ENCODE peak calls at places on chromosomes 2 and 18, in four cellular contexts. D is AG09309, M is fibroblast of mammary gland, B is tibial nerve. N is an unnamed sample.

GRCh38 chr2:173806761-173807160 is 158.4 kb downstream of the SP3 start:
- DNase-seq in M (peak; percentile 4), D (no peak), B (no peak), N (no peak)

GRCh38 chr2:112692496-112692911 is 28.3 kb upstream of the NT5DC4 start:
- DNase-seq in M (peak; percentile 97), D (peak; percentile 75), B (peak; percentile 16), N (no peak)

GRCh38 chr18:47149457-47150028 is 757 bp downstream of the HDHD2 start:
- DNase-seq in B (no peak), D (no peak), M (peak; percentile 7), N (no peak)

GRCh38 chr18:10514621-10515020 is 11.2 kb upstream of the NAPG start:
- DNase-seq in M (peak; percentile 15), D (no peak), B (no peak), N (no peak)

GRCh38 chr2:88826399-88826798 is 134.9 kb downstream of the RPIA start:
- DNase-seq in D (no peak), M (peak; percentile 32), B (no peak), N (no peak)

GRCh38 chr2:190984595-190984994 is 29.4 kb downstream of the STAT1 start:
- DNase-seq in M (peak; percentile 63), D (peak; percentile 41), B (no peak), N (no peak)

GRCh38 chr2:112690853-112691390 is 29.9 kb upstream of the NT5DC4 start:
- DNase-seq in D (no peak), B (peak; percentile 46), M (peak; percentile 85), N (no peak)

GRCh38 chr2:1572638-1573037 is 159.4 kb downstream of the TPO start:
- DNase-seq in B (peak; percentile 57), M (peak; percentile 92), D (peak; percentile 46), N (no peak)

GRCh38 chr18:46461993-46462392 is 195.0 kb downstream of the LOXHD1 start:
- DNase-seq in M (no peak), B (no peak), D (no peak), N (no peak)

GRCh38 chr2:233840520-233840919 is 13.8 kb downstream of the HJURP start:
- DNase-seq in D (no peak), M (no peak), B (no peak), N (no peak)

GRCh38 chr2:240151477-240152031 is 11.1 kb upstream of the OTOS start:
- DNase-seq in D (no peak), B (no peak), M (no peak), N (no peak)

GRCh38 chr18:57276720-57277284 is 75.6 kb upstream of the ST8SIA3 start:
- DNase-seq in B (no peak), M (no peak), D (no peak), N (no peak)

GRCh38 chr2:72414108-72414507 is 266.4 kb upstream of the CYP26B1 start:
- DNase-seq in D (no peak), B (no peak), M (peak; percentile 12), N (no peak)

GRCh38 chr2:8244634-8245033 is 437.2 kb upstream of the ID2 start:
- DNase-seq in D (no peak), B (no peak), M (no peak), N (no peak)

GRCh38 chr18:9796933-9797549 is 88.7 kb upstream of the TXNDC2 start:
- DNase-seq in M (peak; percentile 51), D (no peak), B (peak; percentile 49), N (no peak)

GRCh38 chr2:128315829-128316776 is 2.6 kb downstream of the HS6ST1 start:
- DNase-seq in D (no peak), B (no peak), M (peak; percentile 68), N (peak; percentile 20)

GRCh38 chr18:22309191-22309590 is 108.5 kb downstream of the CTAGE1 start:
- DNase-seq in D (peak; percentile 39), B (no peak), M (peak; percentile 73), N (no peak)

GRCh38 chr2:27185331-27186026 is 26.4 kb upstream of the ATRAID start:
- DNase-seq in D (peak; percentile 85), M (peak; percentile 80), B (peak; percentile 41), N (no peak)

GRCh38 chr2:222707689-222708273 is 36.3 kb downstream of the MOGAT1 start:
- DNase-seq in M (peak; percentile 81), D (no peak), B (no peak), N (no peak)

GRCh38 chr2:239630618-239631286 is 229.9 kb upstream of the HDAC4 start:
- DNase-seq in D (peak; percentile 63), M (peak; percentile 80), B (peak; percentile 18), N (no peak)

GRCh38 chr18:48184118-48184517 is 225.1 kb downstream of the ZBTB7C start:
- DNase-seq in M (peak; percentile 60), B (peak; percentile 57), D (peak; percentile 3), N (no peak)

GRCh38 chr2:223383315-223383714 is 218.8 kb downstream of the SCG2 start:
- DNase-seq in B (no peak), M (peak; percentile 65), D (peak; percentile 5), N (no peak)

GRCh38 chr2:78455586-78455985 is 569.9 kb upstream of the REG3G start:
- DNase-seq in M (no peak), B (no peak), D (no peak), N (no peak)

GRCh38 chr2:181752301-181752700 is 72.0 kb upstream of the NEUROD1 start:
- DNase-seq in B (no peak), D (no peak), M (no peak), N (no peak)

GRCh38 chr2:185208261-185208660 is 530.3 kb upstream of the FSIP2 start:
- DNase-seq in D (no peak), B (peak; percentile 6), M (peak; percentile 23), N (no peak)

GRCh38 chr2:8566788-8567468 is 114.9 kb upstream of the ID2 start:
- DNase-seq in D (no peak), M (no peak), B (no peak), N (no peak)

GRCh38 chr18:2881490-2882195 is 34.8 kb downstream of the EMILIN2 start:
- DNase-seq in D (peak; percentile 74), B (peak; percentile 61), M (peak; percentile 93), N (no peak)

GRCh38 chr2:133255363-133255762 is 312.9 kb downstream of the NCKAP5 start:
- DNase-seq in B (no peak), D (no peak), M (no peak), N (no peak)

GRCh38 chr2:105142239-105142638 is 99.3 kb upstream of the GPR45 start:
- DNase-seq in B (no peak), M (no peak), D (no peak), N (no peak)

GRCh38 chr2:111134082-111134481 is 13.4 kb downstream of the BCL2L11 start:
- DNase-seq in M (no peak), D (no peak), B (no peak), N (no peak)

GRCh38 chr18:50429207-50429948 is 54.5 kb downstream of the SKA1 start:
- DNase-seq in M (peak; percentile 25), D (no peak), B (no peak), N (no peak)

GRCh38 chr18:55110436-55110835 is 151.2 kb upstream of the CCDC68 start:
- DNase-seq in M (no peak), D (no peak), B (no peak), N (no peak)

GRCh38 chr2:173053043-173053699 is 22.5 kb upstream of the MAP3K20 start:
- DNase-seq in M (no peak), B (no peak), D (no peak), N (no peak)

GRCh38 chr2:97760480-97761049 is 47.2 kb downstream of the ZAP70 start:
- DNase-seq in M (no peak), D (no peak), B (no peak), N (no peak)

GRCh38 chr2:111165084-111165483 is 44.4 kb downstream of the BCL2L11 start:
- DNase-seq in M (peak; percentile 49), B (no peak), D (no peak), N (no peak)

GRCh38 chr2:238527565-238527964 is 100.8 kb downstream of the ASB1 start:
- DNase-seq in D (peak; percentile 64), M (peak; percentile 65), B (no peak), N (no peak)

GRCh38 chr2:121321476-121321875 is 36.5 kb upstream of the TFCP2L1 start:
- DNase-seq in D (no peak), B (no peak), M (no peak), N (no peak)

DNA sequence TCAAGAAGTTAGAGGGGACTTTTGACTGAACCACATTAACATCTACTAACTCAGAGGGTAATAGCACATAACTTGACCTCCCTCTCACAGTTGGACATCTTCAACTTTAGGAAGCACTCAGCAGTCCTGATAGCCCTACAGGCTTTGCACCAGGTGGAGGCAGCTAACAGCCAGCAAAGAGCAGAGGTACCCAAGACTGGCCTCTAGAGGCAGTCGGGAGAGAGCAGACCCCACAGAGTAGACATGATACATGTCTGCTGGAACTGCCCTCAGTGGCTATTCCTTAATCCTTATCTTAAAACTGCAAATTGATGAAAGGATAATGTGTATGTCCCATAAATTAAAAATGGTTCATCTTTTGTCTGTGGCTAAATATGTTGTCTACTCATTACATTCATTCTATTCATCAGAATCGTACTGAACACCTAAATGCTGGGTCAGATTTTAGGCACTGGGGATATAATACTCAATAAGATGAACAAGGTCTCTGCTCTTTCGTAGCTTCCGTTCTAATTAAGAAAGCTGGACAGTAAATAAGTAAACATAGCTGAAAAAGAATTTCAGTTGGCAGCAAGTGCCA is 49.8 kb downstream of the CAB39 start:
- DNase-seq in D (no peak), B (no peak), M (no peak), N (no peak)
- TF ChIP-seq CTCF in D (peak; percentile 37), B (no peak), M (peak; percentile 56), N (no peak)

GRCh38 chr2:45577426-45577825 is 33.6 kb downstream of the SRBD1 start:
- DNase-seq in D (no peak), B (no peak), M (peak; percentile 19), N (no peak)

GRCh38 chr2:45575881-45576280 is 35.2 kb downstream of the SRBD1 start:
- DNase-seq in D (no peak), B (no peak), M (no peak), N (no peak)

GRCh38 chr2:45572979-45573378 is 38.1 kb downstream of the SRBD1 start:
- DNase-seq in M (no peak), D (no peak), B (no peak), N (no peak)

GRCh38 chr2:45582522-45582921 is 28.5 kb downstream of the SRBD1 start:
- DNase-seq in M (no peak), D (no peak), B (no peak), N (no peak)

GRCh38 chr2:45578056-45578843 is 32.8 kb downstream of the SRBD1 start:
- DNase-seq in B (no peak), M (peak; percentile 54), D (no peak), N (no peak)
- TF ChIP-seq CTCF in B (peak; percentile 15), M (peak; percentile 48), D (peak; percentile 51), N (no peak)

DNA sequence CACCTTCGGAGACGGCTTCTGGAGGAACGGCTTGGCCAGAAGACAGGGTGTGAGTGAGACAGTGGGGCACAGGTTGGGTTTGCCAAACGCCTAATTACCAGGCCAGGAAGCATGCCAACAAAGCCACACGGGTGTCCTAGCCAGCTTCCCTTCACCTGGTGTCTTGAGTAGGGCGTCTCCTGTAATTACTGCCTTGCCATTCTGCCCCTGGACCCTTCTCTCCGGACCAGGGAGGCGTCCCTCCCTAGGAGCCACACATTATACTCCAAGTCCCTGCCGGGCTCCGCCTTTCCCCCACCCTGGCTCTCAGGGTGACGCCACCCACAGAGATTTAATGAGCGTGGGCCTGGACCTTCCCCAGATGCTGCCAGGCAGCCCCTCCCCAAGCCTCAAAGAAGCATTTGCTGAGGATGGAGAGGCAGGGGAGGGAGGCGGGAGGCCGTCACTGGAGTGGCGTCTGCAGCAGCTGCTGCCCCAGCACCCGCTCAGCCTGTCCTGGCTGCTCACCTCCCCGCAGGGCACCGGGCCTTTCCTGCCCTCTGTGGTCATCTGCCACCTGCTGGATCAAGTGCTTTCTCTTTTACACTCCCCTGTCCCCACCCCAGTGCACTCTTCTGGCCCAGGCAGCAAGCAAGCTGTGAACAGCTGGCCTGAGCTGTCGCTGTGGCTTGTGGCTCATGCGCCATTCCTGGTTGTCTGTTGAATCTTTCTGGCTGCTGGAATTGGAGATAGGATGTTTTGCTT is 20.7 kb downstream of the FOSL2 start:
- DNase-seq in D (no peak), M (no peak), B (no peak), N (no peak)
- TF ChIP-seq CTCF in D (peak; percentile 7), M (no peak), B (peak; percentile 26), N (no peak)

GRCh38 chr2:159035790-159036411 is 67.5 kb downstream of the TANC1 start:
- DNase-seq in M (peak; percentile 41), B (no peak), D (no peak), N (no peak)
- TF ChIP-seq CTCF in M (peak; percentile 8), B (peak; percentile 34), D (peak; percentile 36), N (no peak)

N was measured in mesothelial cell of epicardium.